ENCODE peak calls at places on chromosomes 11 and 22, in nine cellular contexts. W is hypothalamus; M is aorta; D is SK-N-MC; H is NCI-H774; U is AG04449; O is heart right ventricle; T is GM12865; B is stimulated activated CD4-positive, alpha-beta T cell treated with anti-CD3 and anti-CD28 coated beads, Interleukin-1b, Interleukin-23, amount 100 ng/mL, for 24 hours. J is an unnamed sample.

GRCh38 chr11:47165294-47165840 is 11.3 kb downstream of the ARFGAP2 start:
- DNase-seq in M (no peak), W (no peak), D (no peak), O (no peak), U (no peak), B (no peak), H (no peak), T (no peak), J (no peak)

GRCh38 chr22:24169439-24170058 is 11.7 kb upstream of the SUSD2 start:
- DNase-seq in T (no peak), M (no peak), H (no peak), O (no peak), U (no peak), D (no peak), W (no peak), B (no peak), J (no peak)

GRCh38 chr11:78715639-78716311 is 141.1 kb upstream of the NARS2 start:
- DNase-seq in U (peak; percentile 23), D (no peak), O (peak; percentile 23), H (peak; percentile 83), M (peak; percentile 75), T (peak; percentile 55), W (peak; percentile 20), B (peak; percentile 2), J (peak; percentile 75)

GRCh38 chr11:94183886-94184264 is 55.2 kb downstream of the PANX1 start:
- DNase-seq in D (no peak), M (peak; percentile 71), W (peak; percentile 18), H (no peak), T (peak; percentile 69), U (no peak), O (peak; percentile 66), B (no peak), J (no peak)

GRCh38 chr11:36455658-36456111 is 54.4 kb downstream of the TRAF6 start:
- DNase-seq in U (peak; percentile 99), O (peak; percentile 84), M (peak; percentile 94), H (no peak), D (no peak), B (no peak), W (peak; percentile 52), T (no peak), J (no peak)

GRCh38 chr11:65120831-65121230 is 1.1 kb downstream of the FAU start:
- DNase-seq in M (no peak), H (no peak), O (no peak), B (no peak), U (no peak), W (no peak), D (no peak), T (no peak), J (no peak)

GRCh38 chr22:38419864-38420172 is 35.2 kb downstream of the KCNJ4 start:
- DNase-seq in M (no peak), W (no peak), T (no peak), D (no peak), U (no peak), B (no peak), O (no peak), H (no peak), J (no peak)

GRCh38 chr11:13333456-13333957 is 55.9 kb downstream of the BMAL1 start:
- DNase-seq in T (peak; percentile 34), B (no peak), O (no peak), D (no peak), M (no peak), U (no peak), W (no peak), H (no peak), J (no peak)

GRCh38 chr11:65113361-65113756 is 1.7 kb downstream of the TM7SF2 start:
- DNase-seq in D (no peak), H (no peak), U (no peak), W (no peak), O (no peak), M (no peak), T (no peak), B (no peak), J (no peak)

GRCh38 chr11:17423533-17424310 is 35.3 kb upstream of the KCNJ11 start:
- DNase-seq in H (no peak), M (no peak), T (no peak), D (no peak), W (no peak), U (no peak), B (no peak), O (no peak), J (no peak)

GRCh38 chr11:17533341-17533740 is 10.9 kb downstream of the USH1C start:
- DNase-seq in D (no peak), W (no peak), M (no peak), B (no peak), H (no peak), T (no peak), U (no peak), O (no peak), J (no peak)

GRCh38 chr22:46518038-46518437 is 19.4 kb downstream of the CELSR1 start:
- DNase-seq in O (no peak), M (no peak), B (no peak), D (no peak), T (no peak), U (no peak), H (no peak), W (no peak), J (no peak)

GRCh38 chr11:61023086-61024035 is 51.9 kb downstream of the CD6 start:
- DNase-seq in O (no peak), H (no peak), T (peak; percentile 48), M (no peak), B (no peak), D (no peak), U (no peak), W (no peak), J (no peak)

GRCh38 chr11:111571829-111572501 is 30.3 kb upstream of the SIK2 start:
- DNase-seq in U (no peak), O (no peak), T (peak; percentile 18), W (no peak), H (no peak), D (no peak), B (no peak), M (no peak), J (no peak)

GRCh38 chr11:132821027-132821426 is 711.3 kb downstream of the OPCML start:
- DNase-seq in H (no peak), D (no peak), M (no peak), U (peak; percentile 78), W (no peak), B (no peak), O (no peak), T (no peak), J (no peak)

GRCh38 chr11:469684-470667 is 19.9 kb downstream of the PTDSS2 start:
- DNase-seq in M (peak; percentile 88), U (peak; percentile 37), T (no peak), O (no peak), B (no peak), H (no peak), W (peak; percentile 79), D (no peak), J (no peak)

GRCh38 chr22:49969751-49970527 is 9.4 kb downstream of the PIM3 start:
- DNase-seq in U (no peak), T (no peak), D (no peak), M (peak; percentile 49), B (no peak), H (no peak), W (no peak), O (peak; percentile 17), J (peak; percentile 4)

GRCh38 chr22:30183861-30184278 is 62.7 kb downstream of the LIF start:
- DNase-seq in B (no peak), T (no peak), O (no peak), M (no peak), W (no peak), D (no peak), H (no peak), U (peak; percentile 62), J (no peak)

GRCh38 chr11:61281581-61282250 is 13.4 kb downstream of the VWCE start:
- DNase-seq in M (no peak), B (no peak), H (peak; percentile 63), O (peak; percentile 42), T (peak; percentile 47), D (no peak), W (no peak), U (no peak), J (no peak)

GRCh38 chr11:16785520-16786128 is 47.2 kb downstream of the C11orf58 start:
- DNase-seq in H (peak; percentile 6), B (no peak), M (peak; percentile 73), W (peak; percentile 76), T (peak; percentile 73), D (peak; percentile 60), U (no peak), O (peak; percentile 36), J (peak; percentile 47)

GRCh38 chr11:65424200-65425104 is 1.9 kb downstream of the NEAT1 start:
- DNase-seq in M (peak; percentile 77), W (peak; percentile 29), D (no peak), U (no peak), O (peak; percentile 54), B (no peak), T (peak; percentile 57), H (no peak), J (peak; percentile 57)

GRCh38 chr11:17714870-17715269 is 4.5 kb upstream of the MYOD1 start:
- DNase-seq in U (no peak), M (no peak), O (no peak), W (no peak), B (no peak), D (no peak), H (no peak), T (no peak), J (no peak)

GRCh38 chr11:42524534-42525227 is 787.1 kb upstream of the API5 start:
- DNase-seq in O (no peak), T (peak; percentile 68), D (peak; percentile 34), B (no peak), U (no peak), M (no peak), H (peak; percentile 59), W (peak; percentile 74), J (peak; percentile 84)

GRCh38 chr11:92932023-92932422 is 37.4 kb upstream of the MTNR1B start:
- DNase-seq in T (no peak), B (no peak), M (no peak), U (no peak), H (no peak), D (no peak), W (no peak), O (no peak), J (no peak)

GRCh38 chr11:76713499-76713898 is 43.0 kb upstream of the LRRC32 start:
- DNase-seq in D (no peak), W (no peak), U (no peak), O (no peak), M (no peak), T (no peak), H (no peak), B (no peak), J (no peak)

GRCh38 chr11:94794287-94795168 is 26.4 kb downstream of the AMOTL1 start:
- DNase-seq in D (no peak), T (no peak), M (peak; percentile 76), H (no peak), W (no peak), O (peak; percentile 53), U (peak; percentile 91), B (no peak), J (no peak)

GRCh38 chr11:20353829-20354434 is 9.6 kb upstream of the HTATIP2 start:
- DNase-seq in O (no peak), W (peak; percentile 34), H (peak; percentile 36), B (no peak), U (no peak), D (no peak), T (peak; percentile 39), M (no peak), J (peak; percentile 40)

J was measured in MM.1S.